ENCODE peak calls at places on chromosomes 11 and 22, in seven cellular contexts. L is H1, Y is mesenchymal stem cell, U is H9, E is IMR-90, R is mesendoderm, O is trophoblast cell. F is an unnamed sample.

GRCh38 chr11:74000770-74001169 is 8.1 kb downstream of the UCP3 start:
- DNase-seq in L (no peak), Y (no peak), U (no peak), R (no peak), E (no peak), O (no peak), F (no peak)

GRCh38 chr11:121473064-121473777 is 20.5 kb upstream of the SORL1-AS1 start:
- DNase-seq in Y (no peak), E (peak), O (no peak), U (no peak), L (no peak), R (no peak), F (no peak)

GRCh38 chr11:64765841-64766682 is 6.3 kb upstream of the PYGM start:
- DNase-seq in E (no peak), O (no peak), R (no peak), L (no peak), Y (no peak), U (peak), F (no peak)

GRCh38 chr11:61168292-61168691 is 7.1 kb upstream of the VPS37C start:
- DNase-seq in U (no peak), Y (no peak), L (no peak), R (no peak), O (no peak), E (no peak), F (no peak)

GRCh38 chr11:65662802-65663633 is at the start of gene RELA:
- DNase-seq in L (peak), R (peak), Y (peak), E (peak), O (peak), U (peak), F (peak)

GRCh38 chr11:107549253-107549953 is 16.1 kb downstream of the ALKBH8 start:
- DNase-seq in O (no peak), L (no peak), Y (peak), R (peak), E (peak), U (no peak), F (no peak)

GRCh38 chr22:29344137-29344536 is 28.6 kb upstream of the RASL10A start:
- DNase-seq in R (peak), L (no peak), Y (peak), O (peak), E (peak), U (no peak), F (no peak)

GRCh38 chr11:21636561-21636960 is 556.3 kb upstream of the ANO5 start:
- DNase-seq in O (no peak), L (no peak), R (no peak), U (no peak), Y (no peak), E (no peak), F (no peak)

GRCh38 chr22:20305894-20306645 is 13.8 kb downstream of the DGCR6L start:
- DNase-seq in R (no peak), L (no peak), O (no peak), E (no peak), Y (no peak), U (no peak), F (no peak)

GRCh38 chr11:62124186-62125113 is 639 bp downstream of the INCENP start:
- DNase-seq in L (no peak), R (peak), Y (peak), U (no peak), E (peak), O (peak), F (no peak)

GRCh38 chr11:130344846-130345245 is 30.1 kb upstream of the ZBTB44 start:
- DNase-seq in U (no peak), R (no peak), O (no peak), Y (no peak), L (no peak), E (no peak), F (no peak)

GRCh38 chr11:43835104-43835503 is 45.5 kb upstream of the ALKBH3 start:
- DNase-seq in O (no peak), Y (peak), R (no peak), U (no peak), L (no peak), E (no peak), F (peak)

GRCh38 chr22:22099833-22100812 is 117.5 kb upstream of the TOP3B start:
- DNase-seq in R (peak), U (peak), E (peak), Y (no peak), L (no peak), O (no peak), F (no peak)

GRCh38 chr11:12842933-12843636 is 166.0 kb upstream of the RASSF10 start:
- DNase-seq in R (no peak), E (no peak), L (no peak), U (no peak), O (no peak), Y (peak), F (peak)

GRCh38 chr11:66561178-66561974 is 7.0 kb downstream of the CTSF start:
- DNase-seq in O (no peak), R (no peak), L (no peak), Y (no peak), E (no peak), U (no peak), F (no peak)

GRCh38 chr22:29820941-29821789 is 16.9 kb downstream of the ASCC2 start:
- DNase-seq in R (no peak), O (peak), U (no peak), L (no peak), E (peak), Y (peak), F (no peak)

GRCh38 chr11:133206313-133207005 is 325.8 kb downstream of the OPCML start:
- DNase-seq in U (no peak), O (no peak), Y (no peak), L (no peak), E (no peak), R (no peak), F (no peak)

GRCh38 chr11:116930177-116930576 is 92.8 kb upstream of the APOA1 start:
- DNase-seq in Y (peak), L (no peak), R (peak), O (no peak), E (peak), U (no peak), F (no peak)

GRCh38 chr11:128860571-128861361 is 6.3 kb downstream of the KCNJ1 start:
- DNase-seq in U (no peak), Y (no peak), L (no peak), E (peak), R (no peak), O (peak), F (no peak)

GRCh38 chr11:102497061-102497460 is 33.5 kb downstream of the MMP7 start:
- DNase-seq in L (no peak), R (no peak), E (peak), O (no peak), Y (no peak), U (no peak), F (no peak)

GRCh38 chr11:130155106-130155505 is 4.5 kb upstream of the ST14 start:
- DNase-seq in E (no peak), Y (no peak), U (no peak), O (no peak), L (no peak), R (no peak), F (no peak)

GRCh38 chr11:2377511-2378443 is 667 bp downstream of the CD81 start:
- DNase-seq in E (peak), Y (peak), O (no peak), U (peak), L (peak), R (peak), F (peak)

GRCh38 chr11:73414977-73415492 is 38.8 kb downstream of the RELT start:
- DNase-seq in U (no peak), Y (peak), L (no peak), O (no peak), R (no peak), E (peak), F (no peak)

DNA sequence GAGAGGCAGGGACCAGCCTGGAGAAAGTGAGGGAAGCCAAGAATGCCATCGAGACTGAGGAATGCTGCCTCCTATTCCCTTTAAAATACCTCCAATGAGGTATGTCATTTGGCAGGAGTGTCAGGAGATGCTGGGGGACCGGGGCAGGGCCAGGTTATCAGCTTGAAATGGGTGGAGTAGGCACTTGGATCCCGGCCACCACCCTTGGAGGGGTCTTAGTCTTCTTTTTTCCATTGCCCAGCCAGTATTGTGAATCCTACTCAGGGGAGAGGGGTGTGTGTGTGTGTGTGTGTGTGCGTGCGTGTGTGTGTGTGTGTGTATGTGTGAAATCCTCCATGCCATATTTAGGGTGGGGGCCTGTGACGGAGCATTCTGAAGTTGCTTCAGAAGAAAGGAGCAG is 116.2 kb downstream of the ZBTB16 start:
- DNase-seq in U (no peak), Y (no peak), E (no peak), R (peak), L (no peak), O (no peak), F (no peak)
- H3K4ac ChIP-seq in U (no peak), Y (peak), E (no peak), R (no peak), L (no peak), O (no peak), F (no peak)

DNA sequence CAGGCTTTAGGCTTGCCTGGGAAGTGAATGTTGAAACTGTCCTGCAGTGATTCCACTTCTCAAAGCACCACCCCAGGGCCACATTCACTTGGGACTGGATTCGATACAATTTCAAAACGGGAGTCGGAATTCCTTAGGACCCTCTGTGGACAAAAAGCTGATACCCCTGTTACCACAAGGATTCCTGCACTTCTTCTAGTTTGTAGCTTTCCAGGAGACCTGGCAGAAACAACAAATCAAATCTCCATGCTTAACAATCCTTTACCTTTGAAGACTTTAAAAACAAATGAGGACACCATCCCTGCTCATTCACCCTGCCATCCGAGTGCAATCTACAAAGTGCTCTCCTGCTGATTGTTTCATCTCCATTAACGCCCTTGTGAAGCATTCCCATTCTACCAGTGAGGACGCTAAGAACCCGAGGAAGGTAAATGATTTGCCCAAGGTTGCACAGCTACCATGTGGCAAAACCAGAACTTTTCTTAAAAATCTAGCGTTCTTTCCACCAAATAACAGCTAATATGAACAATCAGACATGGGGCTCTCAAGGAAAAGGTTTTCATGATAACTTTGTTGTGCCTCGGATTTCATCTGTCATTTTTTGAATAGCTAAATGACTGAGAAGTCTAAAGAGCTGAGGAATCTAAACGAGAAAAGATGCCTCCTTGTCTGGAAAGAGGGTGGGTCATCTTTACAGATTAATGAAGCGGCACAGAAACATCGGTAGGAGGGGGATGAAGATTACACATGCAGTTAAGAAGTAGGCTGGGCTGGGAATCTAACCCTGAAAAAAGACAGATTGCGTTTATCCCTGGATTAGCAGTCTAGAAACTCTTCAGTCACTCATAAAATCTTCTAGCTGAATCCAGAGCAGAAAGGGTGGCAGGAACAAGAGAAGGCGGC is 722 bp upstream of the MPZL2 start:
- DNase-seq in Y (no peak), U (no peak), L (no peak), R (no peak), E (no peak), O (no peak), F (no peak)
- H3K27ac ChIP-seq in Y (no peak), U (no peak), L (no peak), R (no peak), E (no peak), O (no peak), F (no peak)

DNA sequence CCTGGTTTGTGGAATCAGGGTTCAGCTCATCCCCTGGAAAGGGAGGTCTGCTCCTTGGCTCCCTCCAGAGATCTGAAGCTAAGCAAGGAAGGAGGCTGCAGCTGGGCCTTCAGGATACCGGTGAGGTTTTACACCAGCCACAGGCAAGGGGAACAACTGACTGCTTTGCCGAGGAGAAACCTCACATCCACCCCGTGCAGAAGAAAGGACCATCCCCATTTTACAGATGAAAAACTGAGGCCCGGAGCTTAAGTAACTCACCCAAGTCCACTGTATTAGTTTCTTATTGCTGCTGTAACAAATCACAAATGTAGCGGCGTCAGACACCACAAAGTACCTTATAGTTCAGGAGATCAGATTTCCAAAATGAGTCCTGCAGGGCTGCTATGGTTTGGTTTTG is 173.7 kb downstream of the MN1 start:
- DNase-seq in U (no peak), Y (no peak), R (no peak), O (no peak), E (no peak), L (no peak), F (no peak)
- H3K4ac ChIP-seq in U (no peak), Y (no peak), R (no peak), O (no peak), E (no peak), L (peak), F (no peak)

DNA sequence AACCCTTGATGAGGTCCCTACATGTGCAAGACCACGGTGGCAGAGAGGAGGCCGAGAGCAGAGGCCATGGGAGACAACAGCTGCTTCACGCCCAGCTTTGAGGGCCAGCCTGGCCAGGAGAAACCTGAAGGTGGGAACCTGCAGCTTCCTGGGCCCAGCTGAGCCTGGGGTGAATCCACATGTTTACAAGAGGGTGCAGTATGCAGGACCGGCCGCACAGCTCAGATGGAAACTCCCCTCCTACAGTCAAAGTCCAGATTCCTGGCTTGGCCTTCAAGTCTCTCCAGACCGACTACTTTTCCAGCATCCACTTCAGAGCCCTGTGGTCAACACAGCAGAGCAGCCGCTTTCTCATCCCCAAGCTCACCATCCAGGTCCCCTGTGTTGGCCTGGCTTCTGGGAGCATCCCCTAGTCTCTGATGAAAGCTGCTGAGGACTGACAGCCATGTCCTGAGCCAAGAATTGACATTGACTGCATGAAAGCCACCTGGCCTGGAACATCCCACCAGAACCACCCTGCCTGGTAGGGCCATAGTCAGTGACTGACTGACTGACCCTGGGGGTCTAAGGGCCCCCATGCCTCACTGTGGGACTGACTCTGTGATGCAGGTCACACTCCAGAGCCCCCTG is 39.5 kb upstream of the CCND1 start:
- DNase-seq in O (no peak), Y (no peak), R (no peak), E (no peak), L (no peak), U (no peak), F (no peak)
- H3K27ac ChIP-seq in O (no peak), Y (no peak), R (no peak), E (no peak), L (no peak), U (no peak), F (no peak)

DNA sequence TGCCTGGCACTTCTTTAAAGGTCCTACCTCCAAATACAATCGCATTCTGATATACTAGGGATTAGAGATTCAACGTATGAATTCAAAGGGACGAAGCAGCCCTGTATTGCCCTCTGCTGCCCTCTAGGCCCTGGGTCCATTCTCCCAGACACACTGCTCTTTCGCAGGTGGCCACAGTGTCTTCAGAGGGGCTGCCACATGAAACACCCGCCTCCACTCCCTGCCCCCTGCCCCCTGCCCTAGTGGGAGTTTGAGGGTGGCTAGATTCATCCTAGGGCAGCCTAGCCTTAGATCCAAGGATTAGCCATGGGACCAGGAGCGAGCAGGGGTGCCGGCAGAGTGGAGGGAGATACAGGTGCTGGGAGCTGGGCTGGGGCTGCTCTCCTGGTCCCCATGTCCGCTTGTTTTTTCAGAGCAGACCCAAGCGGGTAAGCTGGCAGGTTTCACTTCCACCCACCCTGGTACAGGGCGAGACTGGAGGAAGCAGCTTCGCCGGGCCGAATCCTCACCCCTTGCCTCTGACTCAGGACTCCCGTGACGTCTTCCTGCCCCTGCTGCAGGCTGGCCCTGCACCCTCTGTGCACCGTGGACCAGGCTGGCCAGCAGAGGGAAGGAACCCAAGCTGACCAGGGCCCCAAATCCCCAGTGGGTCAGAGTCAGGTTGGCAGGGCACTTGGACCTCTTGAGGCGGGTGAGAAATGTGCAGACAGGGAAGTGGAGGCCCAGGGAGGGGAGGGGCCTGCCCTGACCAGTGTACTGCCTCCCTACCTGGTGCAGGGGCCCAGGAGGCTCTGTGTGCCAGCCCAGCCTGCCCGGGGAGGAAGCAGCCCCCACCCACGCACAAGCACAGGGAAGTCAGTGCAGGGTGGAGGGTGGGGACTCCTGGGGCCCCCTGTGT is 28.4 kb upstream of the HMOX1 start:
- DNase-seq in E (no peak), U (peak), O (peak), Y (no peak), L (peak), R (peak), F (no peak)
- H3K4ac ChIP-seq in E (no peak), U (no peak), O (no peak), Y (no peak), L (peak), R (no peak), F (peak)

DNA sequence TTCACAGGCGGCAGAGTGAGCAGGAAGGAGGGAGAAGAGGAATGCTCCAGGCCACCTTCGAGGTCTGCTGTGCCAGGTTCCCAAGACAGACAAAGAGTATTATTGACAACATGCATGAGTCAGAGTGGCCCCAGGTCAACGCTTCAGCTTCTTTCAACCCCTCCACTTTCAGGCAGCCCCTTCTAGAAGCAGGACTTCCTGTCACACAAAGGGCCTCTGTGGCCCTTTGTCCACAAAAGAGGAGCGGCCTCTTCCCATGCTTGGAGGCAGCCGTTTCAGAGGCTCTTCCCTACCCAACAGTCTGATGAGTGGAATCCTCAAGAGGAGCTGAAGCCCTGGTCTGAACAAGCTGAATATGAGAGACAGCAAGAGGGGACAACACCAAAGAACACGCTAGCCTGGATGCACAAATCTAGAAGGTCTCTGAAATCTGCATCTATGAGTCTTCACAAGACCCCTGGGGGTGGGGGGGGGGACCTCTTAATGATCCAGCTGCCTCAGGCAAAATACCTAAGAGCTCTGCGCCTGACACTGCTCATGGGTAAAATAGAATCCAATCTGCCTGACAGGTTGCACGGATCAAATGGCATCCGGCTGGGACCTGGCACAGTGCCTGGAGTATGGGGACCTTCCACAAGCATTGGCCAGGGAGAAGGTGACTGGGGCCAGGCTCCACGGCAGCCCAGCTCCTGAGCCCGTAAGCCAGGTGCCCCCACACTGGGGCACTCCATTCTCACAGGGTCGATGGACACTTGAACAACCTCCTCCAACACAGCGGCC is 67.5 kb downstream of the PACSIN2 start:
- DNase-seq in Y (peak), L (no peak), U (peak), R (peak), E (peak), O (no peak), F (peak)
- H3K27ac ChIP-seq in Y (no peak), L (no peak), U (no peak), R (no peak), E (no peak), O (peak), F (peak)

F was measured in neuronal stem cell.